ENCODE peak calls at places on chromosomes 13 and 19, in six cellular contexts. T is kidney epithelial cell, Y is neural crest cell, F is upper lobe of right lung, I is endodermal cell, X is fibroblast of the aortic adventitia. C is an unnamed sample.

GRCh38 chr19:2259331-2259730 is 3.1 kb upstream of the JSRP1 start:
- DNase-seq in T (no peak), Y (no peak), F (no peak), I (no peak), X (no peak), C (no peak)

GRCh38 chr19:16951529-16951928 is 62.7 kb downstream of the F2RL3 start:
- DNase-seq in T (no peak), Y (no peak), F (no peak), I (no peak), X (no peak), C (no peak)

GRCh38 chr13:69633044-69633443 is 474.6 kb upstream of the ATXN8OS start:
- DNase-seq in T (no peak), Y (no peak), F (no peak), I (no peak), X (no peak), C (no peak)

GRCh38 chr19:3454656-3455392 is 25.5 kb downstream of the SMIM24 start:
- DNase-seq in T (no peak), Y (no peak), F (no peak), I (no peak), X (no peak), C (no peak)

GRCh38 chr19:11273288-11273687 is 11.0 kb upstream of the DOCK6 start:
- DNase-seq in T (no peak), Y (no peak), F (no peak), I (no peak), X (no peak), C (no peak)

GRCh38 chr13:111954681-111955411 is 112.1 kb upstream of the SOX1 start:
- DNase-seq in T (no peak), Y (no peak), F (no peak), I (peak; percentile 68), X (no peak), C (no peak)

GRCh38 chr13:31749929-31750328 is 10.6 kb downstream of the RXFP2 start:
- DNase-seq in T (peak; percentile 21), Y (no peak), F (no peak), I (no peak), X (peak; percentile 94), C (no peak)

GRCh38 chr19:9037415-9038062 is 27.3 kb upstream of the MUC16 start:
- DNase-seq in T (no peak), Y (no peak), F (no peak), I (no peak), X (no peak), C (no peak)

GRCh38 chr13:110371550-110372465 is 64.7 kb downstream of the COL4A2 start:
- DNase-seq in T (peak; percentile 98), Y (no peak), F (peak; percentile 49), I (no peak), X (peak; percentile 19), C (no peak)

GRCh38 chr19:17205237-17206140 is 9.7 kb upstream of the USE1 start:
- DNase-seq in T (no peak), Y (peak; percentile 34), F (peak; percentile 86), I (peak; percentile 92), X (peak; percentile 60), C (peak; percentile 53)

GRCh38 chr13:75635621-75636338 is at the start of gene LMO7:
- DNase-seq in T (no peak), Y (peak; percentile 31), F (peak; percentile 84), I (peak; percentile 91), X (peak; percentile 49), C (no peak)

GRCh38 chr13:47226516-47226915 is 329.7 kb upstream of the HTR2A start:
- DNase-seq in T (no peak), Y (no peak), F (no peak), I (no peak), X (no peak), C (no peak)

GRCh38 chr13:108877300-108877699 is 247.9 kb downstream of the MYO16 start:
- DNase-seq in T (no peak), Y (no peak), F (no peak), I (no peak), X (no peak), C (no peak)

GRCh38 chr13:42930136-42930535 is 61.9 kb downstream of the EPSTI1 start:
- DNase-seq in T (no peak), Y (no peak), F (no peak), I (no peak), X (no peak), C (no peak)

GRCh38 chr13:106238690-106239089 is 296.8 kb downstream of the EFNB2 start:
- DNase-seq in T (no peak), Y (no peak), F (no peak), I (no peak), X (no peak), C (no peak)

GRCh38 chr19:38862321-38863059 is 12.7 kb upstream of the HNRNPL start:
- DNase-seq in T (no peak), Y (no peak), F (no peak), I (no peak), X (peak; percentile 76), C (peak; percentile 97)

GRCh38 chr19:58228584-58229254 is at the start of gene ZNF544:
- DNase-seq in T (peak; percentile 23), Y (peak; percentile 68), F (peak; percentile 90), I (peak; percentile 95), X (peak; percentile 54), C (peak; percentile 58)

C was measured in SK-N-DZ.